ENCODE peak calls at places on chromosome 11, in six cellular contexts. One of them, this sample, is unnamed.

GRCh38 chr11:82521427-82521826 is 212.2 kb downstream of the FAM181B start:
- DNase-seq in GM10248: no peak
- DNase-seq in stomach: no peak
- DNase-seq in AG04450: no peak
- DNase-seq in activated CD4-positive, alpha-beta T cell treated with anti-CD3 and anti-CD28 coated beads for 24 hours: no peak
- DNase-seq in NCI-H1105: no peak
- DNase-seq in this sample: no peak

GRCh38 chr11:114413958-114414357 is 13.5 kb downstream of the RBM7 start:
- DNase-seq in GM10248: no peak
- DNase-seq in stomach: no peak
- DNase-seq in AG04450: no peak
- DNase-seq in activated CD4-positive, alpha-beta T cell treated with anti-CD3 and anti-CD28 coated beads for 24 hours: no peak
- DNase-seq in NCI-H1105: no peak
- DNase-seq in this sample: no peak

GRCh38 chr11:33773399-33774355 is 643 bp downstream of the FBXO3 start:
- DNase-seq in GM10248: peak; percentile 36
- DNase-seq in stomach: no peak
- DNase-seq in AG04450: no peak
- DNase-seq in activated CD4-positive, alpha-beta T cell treated with anti-CD3 and anti-CD28 coated beads for 24 hours: no peak
- DNase-seq in NCI-H1105: peak; percentile 44
- DNase-seq in this sample: peak; percentile 72

GRCh38 chr11:83257638-83258229 is 28.4 kb downstream of the CCDC90B start:
- DNase-seq in GM10248: no peak
- DNase-seq in stomach: no peak
- DNase-seq in AG04450: no peak
- DNase-seq in activated CD4-positive, alpha-beta T cell treated with anti-CD3 and anti-CD28 coated beads for 24 hours: no peak
- DNase-seq in NCI-H1105: no peak
- DNase-seq in this sample: no peak

GRCh38 chr11:16959528-16960100 is 54.6 kb downstream of the PLEKHA7 start:
- DNase-seq in GM10248: no peak
- DNase-seq in stomach: no peak
- DNase-seq in AG04450: no peak
- DNase-seq in activated CD4-positive, alpha-beta T cell treated with anti-CD3 and anti-CD28 coated beads for 24 hours: no peak
- DNase-seq in NCI-H1105: peak; percentile 60
- DNase-seq in this sample: no peak

GRCh38 chr11:77148963-77149715 is 21.1 kb downstream of the MYO7A start:
- DNase-seq in GM10248: no peak
- DNase-seq in stomach: no peak
- DNase-seq in AG04450: no peak
- DNase-seq in activated CD4-positive, alpha-beta T cell treated with anti-CD3 and anti-CD28 coated beads for 24 hours: no peak
- DNase-seq in NCI-H1105: no peak
- DNase-seq in this sample: no peak

GRCh38 chr11:95503047-95503446 is 272.0 kb upstream of the SESN3 start:
- DNase-seq in GM10248: no peak
- DNase-seq in stomach: no peak
- DNase-seq in AG04450: no peak
- DNase-seq in activated CD4-positive, alpha-beta T cell treated with anti-CD3 and anti-CD28 coated beads for 24 hours: no peak
- DNase-seq in NCI-H1105: no peak
- DNase-seq in this sample: no peak

GRCh38 chr11:30741039-30741550 is 154.9 kb upstream of the MPPED2 start:
- DNase-seq in GM10248: no peak
- DNase-seq in stomach: no peak
- DNase-seq in AG04450: peak; percentile 11
- DNase-seq in activated CD4-positive, alpha-beta T cell treated with anti-CD3 and anti-CD28 coated beads for 24 hours: no peak
- DNase-seq in NCI-H1105: no peak
- DNase-seq in this sample: no peak

GRCh38 chr11:33532257-33532656 is 168.4 kb downstream of the C11orf91 start:
- DNase-seq in GM10248: no peak
- DNase-seq in stomach: no peak
- DNase-seq in AG04450: no peak
- DNase-seq in activated CD4-positive, alpha-beta T cell treated with anti-CD3 and anti-CD28 coated beads for 24 hours: no peak
- DNase-seq in NCI-H1105: no peak
- DNase-seq in this sample: no peak

GRCh38 chr11:66150725-66151124 is 80.7 kb downstream of the PACS1 start:
- DNase-seq in GM10248: no peak
- DNase-seq in stomach: no peak
- DNase-seq in AG04450: no peak
- DNase-seq in activated CD4-positive, alpha-beta T cell treated with anti-CD3 and anti-CD28 coated beads for 24 hours: no peak
- DNase-seq in NCI-H1105: no peak
- DNase-seq in this sample: no peak

GRCh38 chr11:19437760-19438159 is 197.0 kb upstream of the E2F8 start:
- DNase-seq in GM10248: no peak
- DNase-seq in stomach: no peak
- DNase-seq in AG04450: peak; percentile 55
- DNase-seq in activated CD4-positive, alpha-beta T cell treated with anti-CD3 and anti-CD28 coated beads for 24 hours: no peak
- DNase-seq in NCI-H1105: no peak
- DNase-seq in this sample: no peak

GRCh38 chr11:45217991-45218390 is 68.2 kb downstream of the SYT13 start:
- DNase-seq in GM10248: no peak
- DNase-seq in stomach: no peak
- DNase-seq in AG04450: no peak
- DNase-seq in activated CD4-positive, alpha-beta T cell treated with anti-CD3 and anti-CD28 coated beads for 24 hours: no peak
- DNase-seq in NCI-H1105: no peak
- DNase-seq in this sample: no peak

GRCh38 chr11:117072517-117073218 is 25.6 kb downstream of the SIK3 start:
- DNase-seq in GM10248: peak; percentile 36
- DNase-seq in stomach: no peak
- DNase-seq in AG04450: peak; percentile 75
- DNase-seq in activated CD4-positive, alpha-beta T cell treated with anti-CD3 and anti-CD28 coated beads for 24 hours: no peak
- DNase-seq in NCI-H1105: no peak
- DNase-seq in this sample: no peak

GRCh38 chr11:10026514-10026913 is 267.5 kb downstream of the SBF2 start:
- DNase-seq in GM10248: no peak
- DNase-seq in stomach: no peak
- DNase-seq in AG04450: peak; percentile 13
- DNase-seq in activated CD4-positive, alpha-beta T cell treated with anti-CD3 and anti-CD28 coated beads for 24 hours: no peak
- DNase-seq in NCI-H1105: no peak
- DNase-seq in this sample: no peak